ENCODE peak calls at places on chromosomes 2 and 18, in eight cellular contexts. One of them, this sample, is unnamed.

GRCh38 chr2:660477-661214 is 16.6 kb downstream of the TMEM18 start:
- DNase-seq in brain microvascular endothelial cell: no peak
- DNase-seq in choroid plexus epithelial cell: no peak
- DNase-seq in dorsolateral prefrontal cortex: no peak
- DNase-seq in fibroblast of lung: no peak
- DNase-seq in PC-9: no peak
- DNase-seq in transverse colon: no peak
- DNase-seq in AG04449: no peak
- DNase-seq in this sample: no peak

GRCh38 chr2:26114144-26114543 is 58.7 kb upstream of the GAREM2 start:
- DNase-seq in transverse colon: no peak
- DNase-seq in brain microvascular endothelial cell: no peak
- DNase-seq in fibroblast of lung: peak; percentile 11
- DNase-seq in dorsolateral prefrontal cortex: no peak
- DNase-seq in AG04449: no peak
- DNase-seq in choroid plexus epithelial cell: no peak
- DNase-seq in PC-9: no peak
- DNase-seq in this sample: no peak

GRCh38 chr2:69026026-69026425 is 13.0 kb downstream of the ANTXR1 start:
- DNase-seq in fibroblast of lung: no peak
- DNase-seq in PC-9: no peak
- DNase-seq in brain microvascular endothelial cell: peak; percentile 47
- DNase-seq in transverse colon: peak; percentile 44
- DNase-seq in dorsolateral prefrontal cortex: no peak
- DNase-seq in choroid plexus epithelial cell: peak; percentile 74
- DNase-seq in AG04449: no peak
- DNase-seq in this sample: peak; percentile 61

GRCh38 chr2:216713691-216714411 is 18.5 kb upstream of the IGFBP5 start:
- DNase-seq in dorsolateral prefrontal cortex: no peak
- DNase-seq in PC-9: no peak
- DNase-seq in choroid plexus epithelial cell: peak; percentile 90
- DNase-seq in transverse colon: no peak
- DNase-seq in fibroblast of lung: peak; percentile 95
- DNase-seq in brain microvascular endothelial cell: peak; percentile 83
- DNase-seq in AG04449: peak; percentile 89
- DNase-seq in this sample: peak; percentile 93

GRCh38 chr2:47269316-47270232 is 114.5 kb upstream of the STPG4 start:
- DNase-seq in fibroblast of lung: peak; percentile 99
- DNase-seq in AG04449: peak; percentile 91
- DNase-seq in PC-9: peak; percentile 100
- DNase-seq in dorsolateral prefrontal cortex: no peak
- DNase-seq in choroid plexus epithelial cell: peak; percentile 65
- DNase-seq in transverse colon: peak; percentile 69
- DNase-seq in brain microvascular endothelial cell: peak; percentile 97
- DNase-seq in this sample: peak; percentile 100

GRCh38 chr2:3223080-3223923 is 154.3 kb downstream of the EIPR1 start:
- DNase-seq in choroid plexus epithelial cell: peak; percentile 63
- DNase-seq in dorsolateral prefrontal cortex: peak; percentile 13
- DNase-seq in fibroblast of lung: peak; percentile 79
- DNase-seq in transverse colon: no peak
- DNase-seq in AG04449: no peak
- DNase-seq in brain microvascular endothelial cell: peak; percentile 74
- DNase-seq in PC-9: no peak
- DNase-seq in this sample: peak; percentile 74

GRCh38 chr2:234111523-234111922 is 61.0 kb downstream of the SPP2 start:
- DNase-seq in fibroblast of lung: peak; percentile 63
- DNase-seq in transverse colon: no peak
- DNase-seq in AG04449: no peak
- DNase-seq in choroid plexus epithelial cell: no peak
- DNase-seq in PC-9: peak; percentile 89
- DNase-seq in brain microvascular endothelial cell: no peak
- DNase-seq in dorsolateral prefrontal cortex: no peak
- DNase-seq in this sample: peak; percentile 59

GRCh38 chr2:219636941-219637841 is 9.8 kb downstream of the SLC4A3 start:
- DNase-seq in AG04449: no peak
- DNase-seq in PC-9: no peak
- DNase-seq in brain microvascular endothelial cell: no peak
- DNase-seq in fibroblast of lung: no peak
- DNase-seq in choroid plexus epithelial cell: no peak
- DNase-seq in transverse colon: no peak
- DNase-seq in dorsolateral prefrontal cortex: no peak
- DNase-seq in this sample: no peak

GRCh38 chr18:68448736-68449135 is 266.2 kb downstream of the TMX3 start:
- DNase-seq in AG04449: peak; percentile 54
- DNase-seq in fibroblast of lung: peak; percentile 95
- DNase-seq in dorsolateral prefrontal cortex: no peak
- DNase-seq in choroid plexus epithelial cell: peak; percentile 86
- DNase-seq in transverse colon: no peak
- DNase-seq in PC-9: no peak
- DNase-seq in brain microvascular endothelial cell: peak; percentile 71
- DNase-seq in this sample: peak; percentile 83

GRCh38 chr2:172964511-172964910 is 111.1 kb upstream of the MAP3K20 start:
- DNase-seq in brain microvascular endothelial cell: no peak
- DNase-seq in dorsolateral prefrontal cortex: no peak
- DNase-seq in transverse colon: no peak
- DNase-seq in AG04449: no peak
- DNase-seq in PC-9: no peak
- DNase-seq in fibroblast of lung: peak; percentile 33
- DNase-seq in choroid plexus epithelial cell: no peak
- DNase-seq in this sample: peak; percentile 44

GRCh38 chr2:135494503-135494902 is 36.5 kb downstream of the ZRANB3 start:
- DNase-seq in AG04449: peak; percentile 17
- DNase-seq in brain microvascular endothelial cell: peak; percentile 20
- DNase-seq in transverse colon: no peak
- DNase-seq in dorsolateral prefrontal cortex: no peak
- DNase-seq in fibroblast of lung: no peak
- DNase-seq in choroid plexus epithelial cell: peak; percentile 66
- DNase-seq in PC-9: no peak
- DNase-seq in this sample: peak; percentile 59

GRCh38 chr2:219482674-219483405 is 15.9 kb upstream of the GMPPA start:
- DNase-seq in PC-9: no peak
- DNase-seq in choroid plexus epithelial cell: no peak
- DNase-seq in AG04449: no peak
- DNase-seq in transverse colon: no peak
- DNase-seq in brain microvascular endothelial cell: no peak
- DNase-seq in dorsolateral prefrontal cortex: no peak
- DNase-seq in fibroblast of lung: no peak
- DNase-seq in this sample: no peak

GRCh38 chr2:42342061-42342794 is 18.8 kb downstream of the COX7A2L start:
- DNase-seq in fibroblast of lung: peak; percentile 92
- DNase-seq in AG04449: peak; percentile 70
- DNase-seq in transverse colon: no peak
- DNase-seq in choroid plexus epithelial cell: peak; percentile 93
- DNase-seq in PC-9: peak; percentile 89
- DNase-seq in brain microvascular endothelial cell: peak; percentile 94
- DNase-seq in dorsolateral prefrontal cortex: no peak
- DNase-seq in this sample: peak; percentile 97

GRCh38 chr2:223053431-223054192 is 1.6 kb downstream of the KCNE4 start:
- DNase-seq in PC-9: no peak
- DNase-seq in dorsolateral prefrontal cortex: no peak
- DNase-seq in choroid plexus epithelial cell: no peak
- DNase-seq in fibroblast of lung: no peak
- DNase-seq in transverse colon: no peak
- DNase-seq in brain microvascular endothelial cell: no peak
- DNase-seq in AG04449: no peak
- DNase-seq in this sample: no peak

GRCh38 chr18:36130039-36130831 is 536 bp downstream of the ELP2 start:
- DNase-seq in PC-9: no peak
- DNase-seq in brain microvascular endothelial cell: no peak
- DNase-seq in transverse colon: no peak
- DNase-seq in AG04449: no peak
- DNase-seq in fibroblast of lung: no peak
- DNase-seq in choroid plexus epithelial cell: peak; percentile 8
- DNase-seq in dorsolateral prefrontal cortex: no peak
- DNase-seq in this sample: peak; percentile 26

GRCh38 chr2:65199194-65199593 is 28.4 kb upstream of the ACTR2 start:
- DNase-seq in AG04449: no peak
- DNase-seq in choroid plexus epithelial cell: no peak
- DNase-seq in fibroblast of lung: no peak
- DNase-seq in dorsolateral prefrontal cortex: no peak
- DNase-seq in PC-9: no peak
- DNase-seq in brain microvascular endothelial cell: no peak
- DNase-seq in transverse colon: no peak
- DNase-seq in this sample: no peak

GRCh38 chr18:24369420-24369819 is 28.2 kb downstream of the OSBPL1A start:
- DNase-seq in AG04449: no peak
- DNase-seq in brain microvascular endothelial cell: no peak
- DNase-seq in transverse colon: no peak
- DNase-seq in fibroblast of lung: peak; percentile 54
- DNase-seq in PC-9: no peak
- DNase-seq in dorsolateral prefrontal cortex: no peak
- DNase-seq in choroid plexus epithelial cell: no peak
- DNase-seq in this sample: no peak

GRCh38 chr2:106144621-106145331 is 49.3 kb downstream of the UXS1 start:
- DNase-seq in brain microvascular endothelial cell: no peak
- DNase-seq in AG04449: no peak
- DNase-seq in choroid plexus epithelial cell: peak; percentile 55
- DNase-seq in dorsolateral prefrontal cortex: no peak
- DNase-seq in fibroblast of lung: peak; percentile 28
- DNase-seq in PC-9: no peak
- DNase-seq in transverse colon: no peak
- DNase-seq in this sample: no peak

GRCh38 chr2:174400853-174401252 is 5.3 kb downstream of the SCRN3 start:
- DNase-seq in dorsolateral prefrontal cortex: no peak
- DNase-seq in brain microvascular endothelial cell: no peak
- DNase-seq in AG04449: no peak
- DNase-seq in fibroblast of lung: no peak
- DNase-seq in choroid plexus epithelial cell: no peak
- DNase-seq in PC-9: no peak
- DNase-seq in transverse colon: no peak
- DNase-seq in this sample: no peak

GRCh38 chr2:168515502-168515901 is 59.4 kb downstream of the CERS6 start:
- DNase-seq in choroid plexus epithelial cell: peak; percentile 94
- DNase-seq in brain microvascular endothelial cell: peak; percentile 56
- DNase-seq in PC-9: no peak
- DNase-seq in transverse colon: no peak
- DNase-seq in dorsolateral prefrontal cortex: no peak
- DNase-seq in AG04449: peak; percentile 79
- DNase-seq in fibroblast of lung: peak; percentile 93
- DNase-seq in this sample: peak; percentile 87

GRCh38 chr2:238026953-238027505 is 33.8 kb upstream of the SCLY start:
- DNase-seq in brain microvascular endothelial cell: no peak
- DNase-seq in PC-9: no peak
- DNase-seq in fibroblast of lung: peak; percentile 64
- DNase-seq in dorsolateral prefrontal cortex: no peak
- DNase-seq in AG04449: peak; percentile 31
- DNase-seq in choroid plexus epithelial cell: no peak
- DNase-seq in transverse colon: no peak
- DNase-seq in this sample: no peak

GRCh38 chr18:40159141-40160017 is 1795.7 kb upstream of the PIK3C3 start:
- DNase-seq in PC-9: no peak
- DNase-seq in dorsolateral prefrontal cortex: no peak
- DNase-seq in fibroblast of lung: peak; percentile 33
- DNase-seq in transverse colon: no peak
- DNase-seq in choroid plexus epithelial cell: peak; percentile 83
- DNase-seq in brain microvascular endothelial cell: peak; percentile 46
- DNase-seq in AG04449: no peak
- DNase-seq in this sample: peak; percentile 63
- TF ChIP-seq CTCF in PC-9: peak; percentile 69
- TF ChIP-seq CTCF in dorsolateral prefrontal cortex: peak; percentile 44
- TF ChIP-seq CTCF in fibroblast of lung: peak; percentile 79
- TF ChIP-seq CTCF in transverse colon: peak; percentile 22
- TF ChIP-seq CTCF in choroid plexus epithelial cell: peak; percentile 75
- TF ChIP-seq CTCF in brain microvascular endothelial cell: peak; percentile 64
- TF ChIP-seq CTCF in AG04449: peak; percentile 38
- TF ChIP-seq CTCF in this sample: peak; percentile 69

GRCh38 chr2:33062665-33063249 is 116.0 kb downstream of the LTBP1 start:
- DNase-seq in PC-9: no peak
- DNase-seq in brain microvascular endothelial cell: peak; percentile 60
- DNase-seq in AG04449: no peak
- DNase-seq in fibroblast of lung: peak; percentile 89
- DNase-seq in transverse colon: no peak
- DNase-seq in dorsolateral prefrontal cortex: no peak
- DNase-seq in choroid plexus epithelial cell: peak; percentile 81
- DNase-seq in this sample: peak; percentile 43
- H3K4me3 ChIP-seq in PC-9: no peak overlapping the region
- H3K4me3 ChIP-seq in brain microvascular endothelial cell: no peak overlapping the region
- H3K4me3 ChIP-seq in AG04449: no peak overlapping the region
- H3K4me3 ChIP-seq in fibroblast of lung: no peak overlapping the region
- H3K4me3 ChIP-seq in transverse colon: no peak overlapping the region
- H3K4me3 ChIP-seq in dorsolateral prefrontal cortex: no peak overlapping the region
- H3K4me3 ChIP-seq in choroid plexus epithelial cell: no peak overlapping the region
- H3K4me3 ChIP-seq in this sample: no peak overlapping the region

DNA sequence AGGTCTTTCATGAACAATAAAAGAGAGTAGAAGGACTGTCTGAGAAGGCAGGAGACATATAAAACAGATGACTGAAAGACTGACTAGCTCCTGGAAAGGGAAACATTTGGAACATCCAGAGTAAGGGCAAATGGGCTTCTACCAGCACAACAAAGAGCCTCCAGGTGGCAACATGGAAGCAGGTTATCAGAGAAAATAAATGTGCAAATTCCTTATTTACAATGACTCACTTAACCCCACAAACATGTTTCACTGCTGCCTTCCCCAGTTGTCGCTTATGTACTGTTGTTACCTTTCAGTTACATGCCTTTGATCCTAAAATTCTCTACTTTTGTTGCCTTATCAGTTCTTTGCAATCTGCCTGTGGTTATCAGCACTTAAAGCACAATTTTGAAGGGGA is 117.0 kb downstream of the HIBCH start:
- DNase-seq in dorsolateral prefrontal cortex: no peak
- DNase-seq in transverse colon: no peak
- DNase-seq in AG04449: no peak
- DNase-seq in brain microvascular endothelial cell: no peak
- DNase-seq in choroid plexus epithelial cell: no peak
- DNase-seq in PC-9: no peak
- DNase-seq in fibroblast of lung: no peak
- DNase-seq in this sample: no peak
- TF ChIP-seq CTCF in dorsolateral prefrontal cortex: no peak
- TF ChIP-seq CTCF in transverse colon: no peak
- TF ChIP-seq CTCF in AG04449: no peak
- TF ChIP-seq CTCF in brain microvascular endothelial cell: no peak
- TF ChIP-seq CTCF in choroid plexus epithelial cell: no peak
- TF ChIP-seq CTCF in PC-9: no peak
- TF ChIP-seq CTCF in fibroblast of lung: no peak
- TF ChIP-seq CTCF in this sample: no peak

DNA sequence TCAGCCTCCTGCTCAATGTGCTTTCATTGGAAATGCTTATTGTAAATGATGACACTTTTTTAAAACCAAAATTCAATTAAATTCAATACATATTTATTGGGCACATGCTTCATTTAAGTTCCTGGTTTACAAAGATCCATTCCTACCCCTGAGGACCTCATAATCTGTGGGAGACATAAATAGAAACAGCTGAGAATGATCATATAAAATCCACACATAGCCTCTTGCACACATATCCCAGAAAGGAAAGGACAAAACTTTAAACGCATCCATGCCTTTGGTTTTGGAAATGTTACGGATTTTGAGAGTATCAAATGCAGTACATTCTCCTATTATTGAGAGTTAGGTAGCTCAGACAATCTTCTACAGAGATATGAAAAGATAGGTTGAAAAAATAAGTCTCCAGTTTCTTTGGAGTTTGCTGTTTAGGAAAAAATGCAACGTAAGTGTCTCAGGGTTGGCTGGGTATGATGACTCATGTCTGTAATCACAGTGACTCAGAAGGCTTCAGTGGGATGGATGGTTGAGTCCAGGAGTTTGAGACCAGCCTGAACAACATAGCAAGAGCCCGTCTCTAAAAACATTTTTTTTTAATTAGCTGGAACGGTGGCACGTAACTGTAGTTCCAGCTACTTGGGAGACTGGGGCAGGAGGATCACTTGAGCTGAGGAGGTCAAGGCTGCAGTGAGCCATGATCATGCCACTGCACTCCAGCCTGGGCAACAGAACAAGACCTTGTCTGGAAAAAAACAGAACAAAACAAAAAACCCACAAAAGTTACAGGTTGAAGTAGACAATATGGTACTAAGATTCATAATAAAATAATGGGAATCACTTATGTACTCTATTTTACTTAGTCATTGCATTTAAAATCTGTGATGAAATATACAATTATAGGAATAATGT is 3.9 kb upstream of the PRELID3A start:
- DNase-seq in transverse colon: no peak
- DNase-seq in PC-9: peak; percentile 69
- DNase-seq in AG04449: no peak
- DNase-seq in choroid plexus epithelial cell: peak; percentile 92
- DNase-seq in brain microvascular endothelial cell: peak; percentile 88
- DNase-seq in dorsolateral prefrontal cortex: no peak
- DNase-seq in fibroblast of lung: peak; percentile 89
- DNase-seq in this sample: peak; percentile 93
- H3K4me3 ChIP-seq in transverse colon: no peak overlapping the region
- H3K4me3 ChIP-seq in PC-9: no peak overlapping the region
- H3K4me3 ChIP-seq in AG04449: peak overlapping the region; percentile 25
- H3K4me3 ChIP-seq in choroid plexus epithelial cell: no peak overlapping the region
- H3K4me3 ChIP-seq in brain microvascular endothelial cell: no peak overlapping the region
- H3K4me3 ChIP-seq in dorsolateral prefrontal cortex: no peak overlapping the region
- H3K4me3 ChIP-seq in fibroblast of lung: no peak overlapping the region
- H3K4me3 ChIP-seq in this sample: no peak overlapping the region